ENCODE peak calls at places on chromosomes 16 and 17, in four cellular contexts. E, Z, R and M are unnamed samples.

GRCh38 chr16:30340621-30341020 is 14.5 kb downstream of the CD2BP2 start:
- DNase-seq in E (no peak), Z (no peak), R (no peak), M (no peak)

GRCh38 chr16:49183911-49184310 is 97.7 kb downstream of the CBLN1 start:
- DNase-seq in Z (no peak), R (peak; percentile 31), E (peak; percentile 22), M (peak; percentile 6)

GRCh38 chr17:66467766-66468165 is 165.4 kb downstream of the PRKCA start:
- DNase-seq in Z (peak; percentile 30), R (no peak), E (no peak), M (peak; percentile 57)

GRCh38 chr17:35879748-35880654 is at the start of gene CCL5:
- DNase-seq in Z (no peak), E (no peak), R (no peak), M (peak; percentile 10)

GRCh38 chr17:36144014-36144413 is 32.4 kb downstream of the TBC1D3B start:
- DNase-seq in R (no peak), E (no peak), Z (no peak), M (no peak)

GRCh38 chr16:9534759-9535158 is 443.3 kb downstream of the HAPSTR1 start:
- DNase-seq in Z (no peak), E (no peak), R (no peak), M (no peak)

GRCh38 chr16:79582789-79583188 is 17.7 kb downstream of the MAF start:
- DNase-seq in E (no peak), Z (no peak), R (no peak), M (no peak)

GRCh38 chr16:19542138-19542821 is 13.2 kb upstream of the VPS35L start:
- DNase-seq in R (no peak), E (no peak), Z (no peak), M (no peak)

GRCh38 chr17:74758846-74759163 is 10.4 kb downstream of the NHERF1 start:
- DNase-seq in E (no peak), Z (peak; percentile 42), R (no peak), M (peak; percentile 25)

GRCh38 chr17:40813804-40814203 is 8.6 kb downstream of the KRT10 start:
- DNase-seq in Z (no peak), E (no peak), R (no peak), M (no peak)

GRCh38 chr16:11004957-11005610 is 60.7 kb downstream of the CLEC16A start:
- DNase-seq in R (no peak), E (no peak), Z (peak; percentile 75), M (peak; percentile 70)

GRCh38 chr16:73321942-73322341 is 274.0 kb upstream of the ZFHX3 start:
- DNase-seq in Z (no peak), R (no peak), E (no peak), M (no peak)

GRCh38 chr17:1455291-1455747 is 713 bp downstream of the CRK start:
- DNase-seq in E (peak; percentile 84), R (no peak), Z (peak; percentile 79), M (peak; percentile 72)

GRCh38 chr16:54284319-54284930 is 2.2 kb downstream of the IRX3 start:
- DNase-seq in R (no peak), Z (peak; percentile 21), E (no peak), M (no peak)

GRCh38 chr17:31453896-31454295 is 62.4 kb downstream of the RAB11FIP4 start:
- DNase-seq in R (no peak), E (no peak), Z (no peak), M (no peak)

GRCh38 chr16:58417600-58417999 is 25.3 kb downstream of the GINS3 start:
- DNase-seq in R (no peak), Z (no peak), E (no peak), M (no peak)

GRCh38 chr16:68367034-68367433 is 56.2 kb downstream of the PRMT7 start:
- DNase-seq in Z (peak; percentile 30), R (peak; percentile 16), E (peak; percentile 52), M (peak; percentile 38)

GRCh38 chr17:40306395-40306794 is 2.6 kb upstream of the RARA start:
- DNase-seq in E (no peak), R (no peak), Z (peak; percentile 61), M (no peak)

GRCh38 chr16:55047331-55047730 is 116.7 kb downstream of the IRX5 start:
- DNase-seq in E (no peak), R (no peak), Z (no peak), M (no peak)

GRCh38 chr16:54655171-54655590 is 275.5 kb upstream of the IRX5 start:
- DNase-seq in E (no peak), Z (peak; percentile 22), R (no peak), M (peak; percentile 10)

GRCh38 chr17:7237761-7238417 is 1.4 kb downstream of the PHF23 start:
- DNase-seq in E (peak; percentile 78), R (no peak), Z (peak; percentile 57), M (peak; percentile 56)

GRCh38 chr17:7235693-7236665 is 1.7 kb upstream of the DVL2 start:
- DNase-seq in R (no peak), Z (no peak), E (no peak), M (peak; percentile 67)

GRCh38 chr17:7238418-7239090 is 703 bp downstream of the PHF23 start:
- DNase-seq in E (peak; percentile 64), R (no peak), Z (peak; percentile 42), M (no peak)

GRCh38 chr17:7237266-7237760 is 1.9 kb downstream of the PHF23 start:
- DNase-seq in R (no peak), E (no peak), Z (no peak), M (no peak)

DNA sequence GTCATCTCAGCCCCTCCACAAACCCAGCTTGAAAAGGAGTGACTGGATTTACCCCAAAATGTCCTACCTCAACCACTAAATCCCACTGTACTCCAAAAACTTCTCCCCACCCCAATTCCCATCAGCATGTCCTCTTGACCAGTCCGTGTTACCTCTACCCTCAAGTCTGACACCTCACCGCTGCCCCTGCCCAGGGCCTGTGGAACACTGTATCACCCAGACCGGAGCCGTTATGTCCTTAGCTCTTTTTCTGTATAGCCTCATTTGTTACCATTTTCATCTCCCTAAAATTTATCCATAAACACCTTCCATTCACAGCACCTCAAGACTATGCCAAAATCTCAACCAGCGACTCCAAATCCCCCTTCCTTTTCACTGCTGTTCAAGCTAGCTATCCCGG is 2.4 kb downstream of the PHF23 start:
- DNase-seq in Z (no peak), R (no peak), E (no peak), M (no peak)
- H3K4me3 ChIP-seq in Z (peak overlapping the region; percentile 94), R (peak overlapping the region; percentile 97), E (peak overlapping the region; percentile 99), M (no peak overlapping the region)

GRCh38 chr17:54172654-54173316 is 350.1 kb downstream of the KIF2B start:
- DNase-seq in E (peak; percentile 41), Z (peak; percentile 0), R (no peak), M (peak; percentile 6)
- TF ChIP-seq CTCF in E (peak; percentile 66), Z (peak; percentile 23), R (no peak), M (peak; percentile 29)

GRCh38 chr17:28572294-28573099 is 1.2 kb upstream of the PIGS start:
- DNase-seq in R (no peak), E (no peak), Z (no peak), M (no peak)
- H3K4me3 ChIP-seq in R (peak overlapping the region; percentile 99), E (peak overlapping the region; percentile 92), Z (peak overlapping the region; percentile 97), M (no peak overlapping the region)

GRCh38 chr17:62780951-62781350 is 27.2 kb downstream of the MARCHF10 start:
- DNase-seq in R (no peak), Z (peak; percentile 60), E (no peak), M (no peak)

GRCh38 chr17:62781356-62781755 is 26.8 kb downstream of the MARCHF10 start:
- DNase-seq in E (no peak), R (no peak), Z (peak; percentile 90), M (peak; percentile 58)

GRCh38 chr17:62778990-62779681 is 29.0 kb downstream of the MARCHF10 start:
- DNase-seq in E (peak; percentile 92), Z (peak; percentile 96), R (peak; percentile 88), M (peak; percentile 98)

GRCh38 chr17:62781826-62782225 is 26.3 kb downstream of the MARCHF10 start:
- DNase-seq in Z (peak; percentile 82), E (peak; percentile 69), R (no peak), M (peak; percentile 53)

DNA sequence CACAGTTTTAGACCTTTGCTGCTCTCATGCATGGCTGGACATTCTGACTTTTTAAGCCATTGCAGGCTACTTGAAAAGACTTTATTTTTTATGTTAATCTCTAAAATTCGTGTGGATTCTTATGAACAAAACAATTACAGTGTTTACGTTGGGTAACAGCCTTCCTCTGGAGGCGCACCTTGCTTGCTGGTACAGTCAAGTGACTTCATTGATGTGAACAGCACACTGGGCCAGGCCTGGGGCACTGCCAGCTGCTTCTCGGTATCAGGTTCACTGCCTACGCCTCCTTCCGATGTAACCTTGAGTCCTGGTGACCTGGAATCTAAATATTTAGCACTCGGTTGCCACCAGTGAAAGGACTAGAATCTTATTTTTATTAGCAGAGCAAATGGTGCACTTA is 27.8 kb downstream of the MARCHF10 start:
- DNase-seq in E (no peak), R (no peak), Z (no peak), M (no peak)
- TF ChIP-seq CTCF in E (no peak), R (no peak), Z (no peak), M (no peak)

GRCh38 chr16:56618138-56618537 is 7.4 kb upstream of the MT1E start:
- DNase-seq in R (no peak), E (no peak), Z (no peak), M (no peak)
- H3K4me3 ChIP-seq in R (no peak overlapping the region), E (no peak overlapping the region), Z (no peak overlapping the region), M (peak overlapping the region; percentile 49)

DNA sequence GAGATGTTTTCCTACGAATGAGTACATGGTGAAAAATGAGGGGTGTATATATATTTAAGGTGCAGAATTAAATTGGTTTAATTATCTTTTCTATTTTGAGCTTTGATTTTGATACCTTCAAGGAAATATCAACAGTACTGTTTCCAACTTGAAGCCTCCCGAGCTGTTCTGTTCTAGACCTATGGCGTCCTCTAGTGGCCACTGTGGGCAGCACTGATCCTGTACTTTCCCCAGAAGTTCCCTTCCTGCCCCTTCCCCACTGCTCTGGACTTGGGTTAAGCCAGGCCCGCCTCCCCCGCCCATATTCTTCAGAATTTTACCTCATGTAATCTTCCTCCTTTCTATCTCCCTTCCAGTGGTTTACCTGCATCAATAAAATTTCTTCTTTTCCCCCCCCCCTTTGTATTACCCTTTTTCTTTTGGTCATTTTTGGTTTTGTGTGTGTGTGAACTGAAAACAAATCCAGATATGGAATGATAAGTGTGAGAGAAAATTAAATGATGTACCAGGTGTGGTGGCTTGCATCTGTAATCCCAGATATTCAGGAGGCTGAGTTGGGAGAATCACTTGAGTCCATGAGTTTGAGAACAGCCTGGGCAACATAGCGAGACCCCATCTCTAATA is 1643.5 kb downstream of the TP53TG3F start:
- DNase-seq in R (no peak), E (peak; percentile 9), Z (no peak), M (no peak)
- TF ChIP-seq CTCF in R (no peak), E (no peak), Z (peak; percentile 4), M (no peak)

GRCh38 chr17:7559307-7560171 is 989 bp downstream of the TNFSF13 start:
- DNase-seq in Z (no peak), E (no peak), R (no peak), M (no peak)
- H3K4me3 ChIP-seq in Z (no peak overlapping the region), E (no peak overlapping the region), R (no peak overlapping the region), M (no peak overlapping the region)

GRCh38 chr16:4537376-4538066 is 1.1 kb downstream of the CDIP1 start:
- DNase-seq in R (no peak), E (no peak), Z (no peak), M (no peak)

GRCh38 chr16:4538067-4538385 is 547 bp downstream of the CDIP1 start:
- DNase-seq in E (no peak), R (no peak), Z (no peak), M (no peak)

GRCh38 chr16:4536391-4537106 is 2.0 kb downstream of the CDIP1 start:
- DNase-seq in E (no peak), Z (no peak), R (no peak), M (no peak)

GRCh38 chr16:4539716-4540284 is 1.2 kb upstream of the CDIP1 start:
- DNase-seq in E (no peak), R (no peak), Z (no peak), M (no peak)

GRCh38 chr16:4538386-4539235 is at the start of gene CDIP1:
- DNase-seq in E (peak; percentile 96), Z (peak; percentile 88), R (peak; percentile 89), M (peak; percentile 93)
- TF ChIP-seq CTCF in E (no peak), Z (no peak), R (no peak), M (no peak)

GRCh38 chr16:21302454-21302853 is 24.4 kb upstream of the CRYM start:
- DNase-seq in R (no peak), E (no peak), Z (peak; percentile 2), M (peak; percentile 29)
- H3K4me3 ChIP-seq in R (peak overlapping the region; percentile 63), E (peak overlapping the region; percentile 63), Z (peak overlapping the region; percentile 29), M (peak overlapping the region; percentile 70)